ENCODE peak calls at places on chromosomes 13 and 19, in four cellular contexts. One of them, this sample, is unnamed.
A peak's percentile ranks its signal among the peaks of the same experiment; 100 is the strongest.

GRCh38 chr19:9597027-9597426 is 12.7 kb upstream of the ZNF121 start:
- DNase-seq in esophagus muscularis mucosa: no peak
- DNase-seq in omental fat pad: no peak
- DNase-seq in progenitor cell of endocrine pancreas: no peak
- DNase-seq in this sample: no peak

GRCh38 chr13:60351816-60352215 is 45.2 kb upstream of the TDRD3 start:
- DNase-seq in esophagus muscularis mucosa: no peak
- DNase-seq in omental fat pad: no peak
- DNase-seq in progenitor cell of endocrine pancreas: no peak
- DNase-seq in this sample: no peak

GRCh38 chr13:100184095-100184494 is 95.2 kb downstream of the PCCA start:
- DNase-seq in esophagus muscularis mucosa: no peak
- DNase-seq in omental fat pad: no peak
- DNase-seq in progenitor cell of endocrine pancreas: no peak
- DNase-seq in this sample: no peak

GRCh38 chr19:55160128-55160985 is 2.8 kb upstream of the TNNI3 start:
- DNase-seq in esophagus muscularis mucosa: no peak
- DNase-seq in omental fat pad: peak; percentile 75
- DNase-seq in progenitor cell of endocrine pancreas: peak; percentile 85
- DNase-seq in this sample: peak; percentile 95

GRCh38 chr19:49315111-49315510 is 9.9 kb downstream of the SLC6A16 start:
- DNase-seq in esophagus muscularis mucosa: no peak
- DNase-seq in omental fat pad: no peak
- DNase-seq in progenitor cell of endocrine pancreas: no peak
- DNase-seq in this sample: no peak

GRCh38 chr19:43620061-43621001 is 902 bp upstream of the ZNF428 start:
- DNase-seq in esophagus muscularis mucosa: peak; percentile 93
- DNase-seq in omental fat pad: no peak
- DNase-seq in progenitor cell of endocrine pancreas: no peak
- DNase-seq in this sample: no peak

GRCh38 chr13:45410466-45410865 is 7.7 kb downstream of the SLC25A30 start:
- DNase-seq in esophagus muscularis mucosa: peak; percentile 78
- DNase-seq in omental fat pad: no peak
- DNase-seq in progenitor cell of endocrine pancreas: no peak
- DNase-seq in this sample: no peak

GRCh38 chr13:59744747-59745394 is 418.9 kb downstream of the DIAPH3 start:
- DNase-seq in esophagus muscularis mucosa: no peak
- DNase-seq in omental fat pad: no peak
- DNase-seq in progenitor cell of endocrine pancreas: no peak
- DNase-seq in this sample: no peak

GRCh38 chr19:37997911-37998344 is 90.9 kb downstream of the SIPA1L3 start:
- DNase-seq in esophagus muscularis mucosa: no peak
- DNase-seq in omental fat pad: no peak
- DNase-seq in progenitor cell of endocrine pancreas: no peak
- DNase-seq in this sample: no peak

GRCh38 chr13:106561551-106562170 is 6.3 kb downstream of the ARGLU1 start:
- DNase-seq in esophagus muscularis mucosa: no peak
- DNase-seq in omental fat pad: no peak
- DNase-seq in progenitor cell of endocrine pancreas: no peak
- DNase-seq in this sample: no peak

GRCh38 chr19:55540619-55541018 is 3.7 kb upstream of the SBK2 start:
- DNase-seq in esophagus muscularis mucosa: no peak
- DNase-seq in omental fat pad: no peak
- DNase-seq in progenitor cell of endocrine pancreas: no peak
- DNase-seq in this sample: no peak

GRCh38 chr19:29547361-29547960 is 21.7 kb downstream of the VSTM2B start:
- DNase-seq in esophagus muscularis mucosa: no peak
- DNase-seq in omental fat pad: no peak
- DNase-seq in progenitor cell of endocrine pancreas: no peak
- DNase-seq in this sample: no peak

GRCh38 chr19:46718934-46719551 is 2.1 kb upstream of the PRKD2 start:
- DNase-seq in esophagus muscularis mucosa: no peak
- DNase-seq in omental fat pad: no peak
- DNase-seq in progenitor cell of endocrine pancreas: no peak
- DNase-seq in this sample: no peak

GRCh38 chr13:52846567-52847321 is 1.7 kb downstream of the PCDH8 start:
- DNase-seq in esophagus muscularis mucosa: no peak
- DNase-seq in omental fat pad: no peak
- DNase-seq in progenitor cell of endocrine pancreas: peak; percentile 90
- DNase-seq in this sample: peak; percentile 86

GRCh38 chr13:42272115-42272756 is at the start of gene AKAP11:
- DNase-seq in esophagus muscularis mucosa: peak; percentile 91
- DNase-seq in omental fat pad: peak; percentile 33
- DNase-seq in progenitor cell of endocrine pancreas: peak; percentile 48
- DNase-seq in this sample: peak; percentile 61

GRCh38 chr13:113918981-113919646 is 54.8 kb downstream of the C13orf46 start:
- DNase-seq in esophagus muscularis mucosa: no peak
- DNase-seq in omental fat pad: no peak
- DNase-seq in progenitor cell of endocrine pancreas: no peak
- DNase-seq in this sample: no peak

GRCh38 chr19:44951179-44952159 is 3.7 kb upstream of the CLPTM1 start:
- DNase-seq in esophagus muscularis mucosa: no peak
- DNase-seq in omental fat pad: peak; percentile 56
- DNase-seq in progenitor cell of endocrine pancreas: peak; percentile 51
- DNase-seq in this sample: peak; percentile 64

GRCh38 chr19:41886761-41887710 is 4.1 kb downstream of the ARHGEF1 start:
- DNase-seq in esophagus muscularis mucosa: no peak
- DNase-seq in omental fat pad: no peak
- DNase-seq in progenitor cell of endocrine pancreas: no peak
- DNase-seq in this sample: no peak

GRCh38 chr19:4803736-4804695 is 12.5 kb downstream of the FEM1A start:
- DNase-seq in esophagus muscularis mucosa: no peak
- DNase-seq in omental fat pad: no peak
- DNase-seq in progenitor cell of endocrine pancreas: peak; percentile 73
- DNase-seq in this sample: peak; percentile 87

GRCh38 chr19:45340899-45341453 is 426 bp downstream of the KLC3 start:
- DNase-seq in esophagus muscularis mucosa: no peak
- DNase-seq in omental fat pad: no peak
- DNase-seq in progenitor cell of endocrine pancreas: no peak
- DNase-seq in this sample: no peak

GRCh38 chr19:7869453-7869909 is 4.7 kb downstream of the PRR36 start:
- DNase-seq in esophagus muscularis mucosa: no peak
- DNase-seq in omental fat pad: no peak
- DNase-seq in progenitor cell of endocrine pancreas: no peak
- DNase-seq in this sample: peak; percentile 53

GRCh38 chr13:66837246-66837645 is 392.9 kb downstream of the PCDH9 start:
- DNase-seq in esophagus muscularis mucosa: no peak
- DNase-seq in omental fat pad: no peak
- DNase-seq in progenitor cell of endocrine pancreas: no peak
- DNase-seq in this sample: no peak

GRCh38 chr19:12513531-12514061 is 29.0 kb upstream of the ZNF709 start:
- DNase-seq in esophagus muscularis mucosa: no peak
- DNase-seq in omental fat pad: no peak
- DNase-seq in progenitor cell of endocrine pancreas: no peak
- DNase-seq in this sample: no peak

GRCh38 chr19:47781590-47782318 is 3.3 kb downstream of the SELENOW start:
- DNase-seq in esophagus muscularis mucosa: no peak
- DNase-seq in omental fat pad: no peak
- DNase-seq in progenitor cell of endocrine pancreas: no peak
- DNase-seq in this sample: no peak

GRCh38 chr13:25046985-25047660 is 48.8 kb upstream of the PABPC3 start:
- DNase-seq in esophagus muscularis mucosa: no peak
- DNase-seq in omental fat pad: no peak
- DNase-seq in progenitor cell of endocrine pancreas: peak; percentile 20
- DNase-seq in this sample: peak; percentile 63

GRCh38 chr13:75202981-75203380 is 279.0 kb downstream of the TBC1D4 start:
- DNase-seq in esophagus muscularis mucosa: no peak
- DNase-seq in omental fat pad: no peak
- DNase-seq in progenitor cell of endocrine pancreas: no peak
- DNase-seq in this sample: no peak

GRCh38 chr13:73998631-73999030 is 135.6 kb downstream of the KLF12 start:
- DNase-seq in esophagus muscularis mucosa: no peak
- DNase-seq in omental fat pad: no peak
- DNase-seq in progenitor cell of endocrine pancreas: no peak
- DNase-seq in this sample: no peak

GRCh38 chr19:1584500-1585242 is 8.0 kb downstream of the MBD3 start:
- DNase-seq in esophagus muscularis mucosa: no peak
- DNase-seq in omental fat pad: no peak
- DNase-seq in progenitor cell of endocrine pancreas: no peak
- DNase-seq in this sample: no peak

GRCh38 chr19:49520705-49521319 is 7.0 kb upstream of the RCN3 start:
- DNase-seq in esophagus muscularis mucosa: no peak
- DNase-seq in omental fat pad: no peak
- DNase-seq in progenitor cell of endocrine pancreas: no peak
- DNase-seq in this sample: no peak

GRCh38 chr13:101382701-101383100 is 33.6 kb downstream of the NALCN start:
- DNase-seq in esophagus muscularis mucosa: no peak
- DNase-seq in omental fat pad: no peak
- DNase-seq in progenitor cell of endocrine pancreas: no peak
- DNase-seq in this sample: no peak

GRCh38 chr19:574658-575526 is 2.5 kb downstream of the BSG start:
- DNase-seq in esophagus muscularis mucosa: no peak
- DNase-seq in omental fat pad: no peak
- DNase-seq in progenitor cell of endocrine pancreas: no peak
- DNase-seq in this sample: no peak

GRCh38 chr19:10044390-10044789 is 31.1 kb downstream of the RDH8 start:
- DNase-seq in esophagus muscularis mucosa: no peak
- DNase-seq in omental fat pad: no peak
- DNase-seq in progenitor cell of endocrine pancreas: no peak
- DNase-seq in this sample: no peak

GRCh38 chr19:40604647-40605200 is 3.6 kb downstream of the LTBP4 start:
- DNase-seq in esophagus muscularis mucosa: no peak
- DNase-seq in omental fat pad: no peak
- DNase-seq in progenitor cell of endocrine pancreas: no peak
- DNase-seq in this sample: no peak

GRCh38 chr19:40607311-40607871 is 6.2 kb downstream of the LTBP4 start:
- DNase-seq in esophagus muscularis mucosa: no peak
- DNase-seq in omental fat pad: no peak
- DNase-seq in progenitor cell of endocrine pancreas: no peak
- DNase-seq in this sample: no peak

GRCh38 chr19:40603719-40604646 is 2.8 kb downstream of the LTBP4 start:
- DNase-seq in esophagus muscularis mucosa: peak; percentile 99
- DNase-seq in omental fat pad: peak; percentile 84
- DNase-seq in progenitor cell of endocrine pancreas: peak; percentile 89
- DNase-seq in this sample: peak; percentile 88

GRCh38 chr19:40603071-40603718 is 2.0 kb downstream of the LTBP4 start:
- DNase-seq in esophagus muscularis mucosa: no peak
- DNase-seq in omental fat pad: no peak
- DNase-seq in progenitor cell of endocrine pancreas: no peak
- DNase-seq in this sample: no peak

DNA sequence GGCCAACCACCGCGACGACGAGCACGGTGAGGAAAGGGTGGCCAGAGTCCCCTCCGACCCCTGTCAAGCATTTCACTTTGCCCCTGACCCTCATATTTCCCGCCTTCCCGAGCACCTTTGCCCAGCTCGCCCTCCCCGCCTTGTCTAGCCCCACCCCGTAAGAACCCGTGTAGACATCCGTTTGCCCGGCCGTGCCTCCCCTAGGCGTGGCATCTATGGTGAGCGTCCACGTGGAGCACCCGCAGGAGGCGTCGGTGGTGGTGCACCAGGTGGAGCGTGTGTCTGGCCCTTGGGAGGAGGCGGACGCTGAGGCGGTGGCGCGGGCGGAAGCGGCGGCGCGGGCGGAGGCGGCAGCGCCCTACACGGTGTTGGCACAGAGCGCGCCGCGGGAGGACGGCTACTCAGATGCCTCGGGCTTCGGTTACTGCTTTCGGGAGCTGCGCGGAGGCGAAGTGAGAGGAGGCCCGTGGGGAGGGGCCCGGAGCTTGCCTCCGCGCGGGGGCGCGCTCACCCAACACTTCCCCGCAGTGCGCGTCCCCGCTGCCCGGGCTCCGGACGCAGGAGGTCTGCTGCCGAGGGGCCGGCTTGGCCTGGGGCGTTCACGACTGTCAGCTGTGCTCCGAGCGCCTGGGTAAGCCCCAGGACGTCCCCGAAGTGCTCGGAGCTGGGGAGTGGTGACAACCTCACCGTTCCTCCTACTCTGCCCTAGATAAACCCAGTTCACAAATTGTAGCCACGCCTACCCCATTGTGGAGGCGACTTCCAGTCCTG is 4.2 kb downstream of the LTBP4 start:
- DNase-seq in esophagus muscularis mucosa: no peak
- DNase-seq in omental fat pad: no peak
- DNase-seq in progenitor cell of endocrine pancreas: no peak
- DNase-seq in this sample: peak; percentile 48
- TF ChIP-seq CTCF in esophagus muscularis mucosa: no peak
- TF ChIP-seq CTCF in omental fat pad: no peak
- TF ChIP-seq CTCF in progenitor cell of endocrine pancreas: peak; percentile 8
- TF ChIP-seq CTCF in this sample: no peak

GRCh38 chr13:39284801-39285388 is 246.6 kb downstream of the NHLRC3 start:
- DNase-seq in esophagus muscularis mucosa: no peak
- DNase-seq in omental fat pad: no peak
- DNase-seq in progenitor cell of endocrine pancreas: no peak
- DNase-seq in this sample: no peak
- TF ChIP-seq CTCF in esophagus muscularis mucosa: no peak
- TF ChIP-seq CTCF in omental fat pad: no peak
- TF ChIP-seq CTCF in progenitor cell of endocrine pancreas: no peak
- TF ChIP-seq CTCF in this sample: no peak

DNA sequence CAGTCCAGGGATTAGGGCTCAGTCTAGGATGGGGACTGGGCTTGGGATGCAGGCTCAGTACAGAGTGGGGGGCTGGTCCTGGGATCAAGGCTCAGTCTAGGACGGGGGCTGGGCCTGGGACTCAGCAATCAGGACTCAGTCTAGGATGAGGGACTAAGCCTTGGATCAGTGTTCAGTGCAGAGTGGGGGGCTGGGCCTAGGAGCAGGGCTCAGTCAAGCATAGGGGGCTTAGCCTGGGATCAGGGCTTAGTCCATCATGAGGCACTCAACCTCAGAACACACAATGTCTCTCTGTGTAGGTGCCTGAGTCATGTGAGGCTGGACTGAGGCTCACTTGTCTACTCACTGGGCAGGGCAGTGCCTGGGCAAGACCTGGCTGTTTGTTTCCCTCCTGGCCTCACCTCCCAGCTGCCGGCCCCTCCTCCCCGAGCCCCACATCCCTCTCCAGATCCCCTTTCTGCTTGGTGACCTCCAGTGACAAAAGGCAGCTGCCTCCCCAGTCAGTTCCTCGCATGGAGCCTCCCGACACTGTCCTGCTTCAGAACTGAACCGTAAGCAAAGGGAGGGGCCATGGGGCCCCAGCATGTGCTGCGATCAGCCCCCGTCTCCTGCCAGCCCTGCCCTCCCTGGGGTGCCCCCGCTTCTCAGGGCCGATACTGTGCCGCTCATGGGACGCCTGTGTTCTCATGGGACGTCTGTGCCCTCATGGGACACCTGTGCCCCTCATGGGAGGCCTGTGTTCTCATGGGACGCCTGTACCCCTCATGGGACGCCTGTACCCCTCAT is 6.5 kb upstream of the S1PR4 start:
- DNase-seq in esophagus muscularis mucosa: no peak
- DNase-seq in omental fat pad: no peak
- DNase-seq in progenitor cell of endocrine pancreas: no peak
- DNase-seq in this sample: no peak
- TF ChIP-seq CTCF in esophagus muscularis mucosa: no peak
- TF ChIP-seq CTCF in omental fat pad: no peak
- TF ChIP-seq CTCF in progenitor cell of endocrine pancreas: no peak
- TF ChIP-seq CTCF in this sample: no peak

DNA sequence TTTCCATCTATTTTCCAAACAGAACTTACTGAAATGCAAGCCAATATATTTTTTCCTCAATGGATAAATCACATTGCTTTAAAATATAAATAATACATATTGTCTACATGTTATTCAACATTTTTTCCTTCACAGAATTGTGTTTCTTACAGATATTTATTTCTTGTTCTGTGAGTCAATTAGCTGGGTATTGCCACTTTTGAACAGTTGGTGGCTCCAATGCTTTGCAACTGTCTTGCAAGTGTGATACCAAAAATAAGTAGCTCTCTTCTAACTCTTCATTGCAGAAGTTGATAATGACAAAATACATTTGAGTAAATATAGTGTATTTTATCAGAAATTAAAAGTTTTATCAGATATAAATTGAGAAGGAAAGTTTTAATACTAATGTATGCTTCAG is 17.1 kb upstream of the GPC5 start:
- DNase-seq in esophagus muscularis mucosa: no peak
- DNase-seq in omental fat pad: no peak
- DNase-seq in progenitor cell of endocrine pancreas: no peak
- DNase-seq in this sample: no peak
- TF ChIP-seq CTCF in esophagus muscularis mucosa: peak; percentile 12
- TF ChIP-seq CTCF in omental fat pad: no peak
- TF ChIP-seq CTCF in progenitor cell of endocrine pancreas: peak; percentile 50
- TF ChIP-seq CTCF in this sample: no peak